ENCODE peak calls at places on chromosomes 7 and 10, in six cellular contexts. One of them, this sample, is unnamed.

GRCh38 chr10:42981358-42982236 is 95.3 kb upstream of the RET start:
- DNase-seq in A549: no peak
- DNase-seq in CD8-positive, alpha-beta T cell: no peak
- DNase-seq in brain microvascular endothelial cell: no peak
- DNase-seq in mammary epithelial cell: no peak
- DNase-seq in trophoblast cell: no peak
- DNase-seq in this sample: no peak

GRCh38 chr7:79182283-79182682 is 271.2 kb downstream of the MAGI2 start:
- DNase-seq in trophoblast cell: no peak
- DNase-seq in brain microvascular endothelial cell: peak
- DNase-seq in A549: no peak
- DNase-seq in mammary epithelial cell: peak
- DNase-seq in CD8-positive, alpha-beta T cell: no peak
- DNase-seq in this sample: peak

GRCh38 chr10:24382979-24383663 is 174.2 kb downstream of the KIAA1217 start:
- DNase-seq in mammary epithelial cell: peak
- DNase-seq in trophoblast cell: peak
- DNase-seq in brain microvascular endothelial cell: peak
- DNase-seq in A549: no peak
- DNase-seq in CD8-positive, alpha-beta T cell: no peak
- DNase-seq in this sample: peak

GRCh38 chr7:77266162-77266807 is 66.7 kb upstream of the FGL2 start:
- DNase-seq in trophoblast cell: no peak
- DNase-seq in mammary epithelial cell: no peak
- DNase-seq in CD8-positive, alpha-beta T cell: no peak
- DNase-seq in A549: no peak
- DNase-seq in brain microvascular endothelial cell: no peak
- DNase-seq in this sample: no peak

GRCh38 chr7:131080754-131081153 is 246.9 kb upstream of the MKLN1 start:
- DNase-seq in brain microvascular endothelial cell: no peak
- DNase-seq in trophoblast cell: no peak
- DNase-seq in mammary epithelial cell: no peak
- DNase-seq in A549: no peak
- DNase-seq in CD8-positive, alpha-beta T cell: no peak
- DNase-seq in this sample: no peak

GRCh38 chr10:110664483-110665420 is 20.6 kb downstream of the RBM20 start:
- DNase-seq in mammary epithelial cell: peak
- DNase-seq in A549: no peak
- DNase-seq in brain microvascular endothelial cell: peak
- DNase-seq in trophoblast cell: peak
- DNase-seq in CD8-positive, alpha-beta T cell: no peak
- DNase-seq in this sample: peak

GRCh38 chr10:49187044-49187484 is 1.1 kb downstream of the TMEM273 start:
- DNase-seq in mammary epithelial cell: no peak
- DNase-seq in CD8-positive, alpha-beta T cell: no peak
- DNase-seq in A549: no peak
- DNase-seq in trophoblast cell: no peak
- DNase-seq in brain microvascular endothelial cell: no peak
- DNase-seq in this sample: no peak

GRCh38 chr7:15544050-15544449 is 17.8 kb downstream of the AGMO start:
- DNase-seq in mammary epithelial cell: no peak
- DNase-seq in trophoblast cell: no peak
- DNase-seq in A549: no peak
- DNase-seq in brain microvascular endothelial cell: no peak
- DNase-seq in CD8-positive, alpha-beta T cell: no peak
- DNase-seq in this sample: no peak

GRCh38 chr7:23026164-23026563 is 12.2 kb upstream of the HYCC1 start:
- DNase-seq in brain microvascular endothelial cell: no peak
- DNase-seq in A549: no peak
- DNase-seq in trophoblast cell: peak
- DNase-seq in CD8-positive, alpha-beta T cell: no peak
- DNase-seq in mammary epithelial cell: no peak
- DNase-seq in this sample: no peak

GRCh38 chr10:100183482-100183881 is 2.3 kb downstream of the ERLIN1 start:
- DNase-seq in mammary epithelial cell: peak
- DNase-seq in A549: no peak
- DNase-seq in CD8-positive, alpha-beta T cell: no peak
- DNase-seq in brain microvascular endothelial cell: no peak
- DNase-seq in trophoblast cell: peak
- DNase-seq in this sample: peak

GRCh38 chr10:97991875-97992274 is 38.5 kb downstream of the CRTAC1 start:
- DNase-seq in A549: peak
- DNase-seq in trophoblast cell: no peak
- DNase-seq in brain microvascular endothelial cell: peak
- DNase-seq in mammary epithelial cell: peak
- DNase-seq in CD8-positive, alpha-beta T cell: no peak
- DNase-seq in this sample: no peak

GRCh38 chr7:130350945-130351663 is 6.5 kb downstream of the CPA5 start:
- DNase-seq in brain microvascular endothelial cell: no peak
- DNase-seq in CD8-positive, alpha-beta T cell: no peak
- DNase-seq in mammary epithelial cell: no peak
- DNase-seq in trophoblast cell: no peak
- DNase-seq in A549: no peak
- DNase-seq in this sample: no peak

GRCh38 chr10:46310143-46310514 is 23.3 kb downstream of the ANTXRL start:
- DNase-seq in A549: no peak
- DNase-seq in brain microvascular endothelial cell: no peak
- DNase-seq in mammary epithelial cell: no peak
- DNase-seq in CD8-positive, alpha-beta T cell: no peak
- DNase-seq in trophoblast cell: no peak
- DNase-seq in this sample: no peak

GRCh38 chr10:46308666-46309450 is 22.1 kb downstream of the ANTXRL start:
- DNase-seq in mammary epithelial cell: no peak
- DNase-seq in A549: no peak
- DNase-seq in trophoblast cell: no peak
- DNase-seq in brain microvascular endothelial cell: no peak
- DNase-seq in CD8-positive, alpha-beta T cell: no peak
- DNase-seq in this sample: no peak

GRCh38 chr10:46309511-46310142 is 22.8 kb downstream of the ANTXRL start:
- DNase-seq in CD8-positive, alpha-beta T cell: no peak
- DNase-seq in A549: no peak
- DNase-seq in brain microvascular endothelial cell: no peak
- DNase-seq in mammary epithelial cell: no peak
- DNase-seq in trophoblast cell: no peak
- DNase-seq in this sample: no peak

GRCh38 chr10:46311501-46311951 is 24.7 kb downstream of the ANTXRL start:
- DNase-seq in brain microvascular endothelial cell: no peak
- DNase-seq in trophoblast cell: no peak
- DNase-seq in A549: no peak
- DNase-seq in CD8-positive, alpha-beta T cell: no peak
- DNase-seq in mammary epithelial cell: no peak
- DNase-seq in this sample: no peak

GRCh38 chr10:46310851-46311250 is 24.1 kb downstream of the ANTXRL start:
- DNase-seq in CD8-positive, alpha-beta T cell: no peak
- DNase-seq in mammary epithelial cell: no peak
- DNase-seq in trophoblast cell: no peak
- DNase-seq in A549: no peak
- DNase-seq in brain microvascular endothelial cell: no peak
- DNase-seq in this sample: no peak
- H3K27ac ChIP-seq in CD8-positive, alpha-beta T cell: no peak
- H3K27ac ChIP-seq in mammary epithelial cell: no peak
- H3K27ac ChIP-seq in trophoblast cell: no peak
- H3K27ac ChIP-seq in A549: no peak
- H3K27ac ChIP-seq in brain microvascular endothelial cell: no peak
- H3K27ac ChIP-seq in this sample: no peak

DNA sequence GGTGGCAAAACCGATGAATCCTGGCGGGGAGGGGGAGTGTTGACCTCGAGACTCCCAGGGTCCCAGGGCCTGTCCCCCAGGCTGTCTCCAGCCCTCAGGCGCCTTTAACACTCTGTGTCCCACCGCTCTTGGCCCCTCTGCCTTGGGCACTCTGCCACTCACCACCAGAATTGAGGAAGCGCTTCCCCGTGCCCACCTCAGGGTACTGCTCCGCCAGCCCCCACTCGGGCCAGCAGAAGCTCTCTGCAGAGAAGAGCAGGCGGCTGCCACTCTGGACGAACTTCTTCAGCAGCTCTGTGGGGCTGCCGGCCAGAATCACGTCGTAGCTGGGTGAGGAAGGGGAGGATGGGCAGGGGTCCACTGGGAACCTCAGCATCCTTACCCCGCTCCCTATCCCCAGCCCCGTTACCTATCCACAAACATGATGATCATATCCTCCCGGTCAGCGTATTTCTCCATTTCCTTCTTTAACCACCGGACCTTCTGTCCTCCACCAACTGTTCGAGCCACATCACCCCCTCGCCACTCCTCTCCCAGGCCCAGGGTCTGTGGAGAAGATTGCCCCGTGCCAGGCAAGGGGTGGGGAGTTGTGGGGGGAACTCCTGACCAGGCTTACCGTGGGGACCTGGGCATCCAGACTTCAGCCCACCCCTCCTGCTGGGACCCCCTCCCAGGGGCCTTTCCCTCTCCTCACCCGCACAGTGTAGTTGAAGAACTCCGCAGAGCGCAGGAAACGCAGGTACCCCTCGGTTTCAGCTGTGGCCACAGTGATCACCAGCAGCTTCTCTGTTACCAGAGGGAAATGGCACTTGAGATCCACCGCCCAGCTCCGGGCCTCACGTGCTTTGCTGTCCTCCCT is 1.2 kb downstream of the PLOD3 start:
- DNase-seq in brain microvascular endothelial cell: peak
- DNase-seq in A549: no peak
- DNase-seq in CD8-positive, alpha-beta T cell: no peak
- DNase-seq in trophoblast cell: no peak
- DNase-seq in mammary epithelial cell: no peak
- DNase-seq in this sample: no peak
- H3K27ac ChIP-seq in brain microvascular endothelial cell: no peak
- H3K27ac ChIP-seq in A549: peak
- H3K27ac ChIP-seq in CD8-positive, alpha-beta T cell: no peak
- H3K27ac ChIP-seq in trophoblast cell: no peak
- H3K27ac ChIP-seq in mammary epithelial cell: peak
- H3K27ac ChIP-seq in this sample: no peak

GRCh38 chr7:121192834-121193233 is 136.0 kb upstream of the WNT16 start:
- DNase-seq in brain microvascular endothelial cell: no peak
- DNase-seq in mammary epithelial cell: no peak
- DNase-seq in trophoblast cell: no peak
- DNase-seq in CD8-positive, alpha-beta T cell: no peak
- DNase-seq in A549: no peak
- DNase-seq in this sample: no peak

GRCh38 chr7:121195859-121196588 is 132.8 kb upstream of the WNT16 start:
- DNase-seq in trophoblast cell: peak
- DNase-seq in mammary epithelial cell: no peak
- DNase-seq in CD8-positive, alpha-beta T cell: no peak
- DNase-seq in A549: no peak
- DNase-seq in brain microvascular endothelial cell: peak
- DNase-seq in this sample: no peak

GRCh38 chr7:121198502-121198901 is 130.3 kb upstream of the WNT16 start:
- DNase-seq in CD8-positive, alpha-beta T cell: no peak
- DNase-seq in brain microvascular endothelial cell: no peak
- DNase-seq in trophoblast cell: no peak
- DNase-seq in mammary epithelial cell: no peak
- DNase-seq in A549: no peak
- DNase-seq in this sample: no peak

DNA sequence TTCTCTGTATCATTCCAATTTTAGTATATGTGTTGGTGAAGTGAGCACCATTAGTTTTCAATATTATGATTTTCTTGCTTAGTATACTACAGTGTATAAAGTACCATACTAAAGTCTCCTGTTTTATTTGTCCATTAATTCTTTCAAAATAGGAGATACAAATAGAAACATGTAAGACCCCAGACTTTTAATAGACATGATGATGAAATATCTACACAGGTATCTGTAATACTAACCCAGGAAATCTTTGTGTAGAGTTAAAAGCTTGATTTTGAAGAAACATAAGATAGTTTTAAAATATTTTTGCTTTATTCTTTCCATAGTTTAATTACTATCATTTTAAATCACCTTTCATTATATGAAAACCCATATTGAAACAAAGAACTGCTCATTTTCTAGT is 133.8 kb upstream of the WNT16 start:
- DNase-seq in trophoblast cell: no peak
- DNase-seq in CD8-positive, alpha-beta T cell: no peak
- DNase-seq in brain microvascular endothelial cell: no peak
- DNase-seq in A549: no peak
- DNase-seq in mammary epithelial cell: no peak
- DNase-seq in this sample: no peak
- H3K27ac ChIP-seq in trophoblast cell: no peak
- H3K27ac ChIP-seq in CD8-positive, alpha-beta T cell: no peak
- H3K27ac ChIP-seq in brain microvascular endothelial cell: no peak
- H3K27ac ChIP-seq in A549: no peak
- H3K27ac ChIP-seq in mammary epithelial cell: no peak
- H3K27ac ChIP-seq in this sample: no peak

GRCh38 chr7:17434191-17434590 is 135.7 kb downstream of the AHR start:
- DNase-seq in mammary epithelial cell: no peak
- DNase-seq in CD8-positive, alpha-beta T cell: no peak
- DNase-seq in brain microvascular endothelial cell: no peak
- DNase-seq in trophoblast cell: no peak
- DNase-seq in A549: no peak
- DNase-seq in this sample: no peak

GRCh38 chr7:17427924-17428323 is 129.5 kb downstream of the AHR start:
- DNase-seq in brain microvascular endothelial cell: no peak
- DNase-seq in CD8-positive, alpha-beta T cell: no peak
- DNase-seq in trophoblast cell: no peak
- DNase-seq in A549: no peak
- DNase-seq in mammary epithelial cell: no peak
- DNase-seq in this sample: no peak

GRCh38 chr7:17434841-17435692 is 136.6 kb downstream of the AHR start:
- DNase-seq in trophoblast cell: peak
- DNase-seq in A549: no peak
- DNase-seq in brain microvascular endothelial cell: no peak
- DNase-seq in CD8-positive, alpha-beta T cell: no peak
- DNase-seq in mammary epithelial cell: peak
- DNase-seq in this sample: no peak

GRCh38 chr7:17432793-17433192 is 134.3 kb downstream of the AHR start:
- DNase-seq in brain microvascular endothelial cell: no peak
- DNase-seq in A549: no peak
- DNase-seq in CD8-positive, alpha-beta T cell: no peak
- DNase-seq in trophoblast cell: no peak
- DNase-seq in mammary epithelial cell: no peak
- DNase-seq in this sample: no peak

GRCh38 chr7:17429579-17429978 is 131.1 kb downstream of the AHR start:
- DNase-seq in A549: no peak
- DNase-seq in trophoblast cell: no peak
- DNase-seq in CD8-positive, alpha-beta T cell: no peak
- DNase-seq in brain microvascular endothelial cell: no peak
- DNase-seq in mammary epithelial cell: no peak
- DNase-seq in this sample: no peak
- H3K27ac ChIP-seq in A549: no peak
- H3K27ac ChIP-seq in trophoblast cell: no peak
- H3K27ac ChIP-seq in CD8-positive, alpha-beta T cell: no peak
- H3K27ac ChIP-seq in brain microvascular endothelial cell: no peak
- H3K27ac ChIP-seq in mammary epithelial cell: no peak
- H3K27ac ChIP-seq in this sample: no peak

GRCh38 chr7:92749327-92749730 is 87.0 kb downstream of the CDK6 start:
- DNase-seq in mammary epithelial cell: no peak
- DNase-seq in CD8-positive, alpha-beta T cell: no peak
- DNase-seq in brain microvascular endothelial cell: no peak
- DNase-seq in trophoblast cell: no peak
- DNase-seq in A549: no peak
- DNase-seq in this sample: no peak
- H3K27ac ChIP-seq in mammary epithelial cell: peak
- H3K27ac ChIP-seq in CD8-positive, alpha-beta T cell: no peak
- H3K27ac ChIP-seq in brain microvascular endothelial cell: peak
- H3K27ac ChIP-seq in trophoblast cell: no peak
- H3K27ac ChIP-seq in A549: peak
- H3K27ac ChIP-seq in this sample: peak

GRCh38 chr10:62052276-62052675 is 150.8 kb downstream of the ARID5B start:
- DNase-seq in brain microvascular endothelial cell: no peak
- DNase-seq in trophoblast cell: no peak
- DNase-seq in CD8-positive, alpha-beta T cell: no peak
- DNase-seq in A549: no peak
- DNase-seq in mammary epithelial cell: no peak
- DNase-seq in this sample: no peak
- H3K27ac ChIP-seq in brain microvascular endothelial cell: no peak
- H3K27ac ChIP-seq in trophoblast cell: no peak
- H3K27ac ChIP-seq in CD8-positive, alpha-beta T cell: no peak
- H3K27ac ChIP-seq in A549: no peak
- H3K27ac ChIP-seq in mammary epithelial cell: no peak
- H3K27ac ChIP-seq in this sample: no peak

This sample was measured in epithelial cell of prostate.